ENCODE peak calls at places on chromosomes 13 and 19, in eight cellular contexts. U, M, T, E, B, I, D and A are unnamed samples.

GRCh38 chr19:38417544-38418506 is 8.2 kb downstream of the RASGRP4 start:
- DNase-seq in U (peak), B (peak), I (peak), E (peak), D (peak), T (peak), M (no peak), A (peak)

GRCh38 chr13:85287528-85287927 is 511.7 kb downstream of the SLITRK6 start:
- DNase-seq in E (no peak), B (no peak), T (no peak), D (no peak), I (no peak), M (no peak), U (no peak), A (no peak)

GRCh38 chr13:45721203-45721731 is 19.1 kb downstream of the CBY2 start:
- DNase-seq in B (no peak), T (no peak), I (no peak), M (no peak), U (no peak), E (no peak), D (no peak), A (no peak)

GRCh38 chr19:48560095-48560530 is 8.1 kb downstream of the SULT2B1 start:
- DNase-seq in U (no peak), I (peak), E (no peak), B (no peak), M (no peak), D (no peak), T (no peak), A (no peak)

GRCh38 chr19:50464348-50464747 is 12.0 kb upstream of the EMC10 start:
- DNase-seq in T (no peak), U (no peak), M (no peak), D (no peak), E (no peak), B (peak), I (no peak), A (peak)

GRCh38 chr13:104008571-104009435 is 942.6 kb upstream of the SLC10A2 start:
- DNase-seq in U (no peak), E (no peak), D (no peak), M (no peak), I (no peak), T (no peak), B (no peak), A (no peak)

GRCh38 chr13:50421457-50422130 is 406.4 kb downstream of the KCNRG start:
- DNase-seq in T (no peak), D (no peak), B (no peak), I (no peak), U (no peak), M (no peak), E (no peak), A (no peak)

GRCh38 chr19:46303702-46304397 is 7.0 kb downstream of the HIF3A start:
- DNase-seq in U (peak), E (no peak), M (no peak), D (peak), I (peak), T (peak), B (peak), A (peak)

GRCh38 chr13:60397693-60398437 is 845 bp downstream of the TDRD3 start:
- DNase-seq in B (peak), M (peak), E (peak), T (peak), U (peak), I (peak), D (peak), A (peak)

GRCh38 chr19:32407004-32407992 is 1.7 kb downstream of the DPY19L3 start:
- DNase-seq in B (peak), E (peak), I (no peak), U (no peak), D (peak), M (no peak), T (peak), A (no peak)

GRCh38 chr13:97975851-97976550 is 22.5 kb downstream of the IPO5 start:
- DNase-seq in U (peak), T (peak), E (peak), B (peak), I (peak), D (peak), M (peak), A (peak)

DNA sequence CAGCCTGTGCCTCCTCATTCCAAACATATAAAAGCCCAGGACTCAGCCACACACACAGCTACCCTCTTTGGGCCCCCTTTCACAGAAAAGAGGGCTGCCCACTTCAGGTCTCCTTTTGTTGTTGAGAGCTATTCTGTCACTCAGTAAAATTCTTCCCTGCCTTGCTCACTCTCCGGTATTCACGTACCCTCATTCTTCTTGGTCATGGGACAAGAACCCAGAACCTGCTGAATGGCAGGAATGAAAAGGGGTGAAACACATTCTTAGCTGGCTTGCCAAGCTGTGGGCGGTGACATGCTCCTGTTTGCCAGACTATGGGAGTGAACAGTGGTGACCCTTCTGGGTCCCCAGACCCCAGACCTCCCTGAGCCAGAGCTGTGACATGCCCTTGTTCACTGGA is 338.0 kb upstream of the ATXN8OS start:
- DNase-seq in E (no peak), B (no peak), I (no peak), T (no peak), M (no peak), U (no peak), D (no peak), A (no peak)
- H3K27ac ChIP-seq in E (no peak), B (no peak), I (no peak), T (no peak), M (no peak), U (no peak), D (no peak), A (no peak)

GRCh38 chr19:40279761-40280607 is 5.2 kb downstream of the AKT2 start:
- DNase-seq in I (no peak), D (no peak), B (no peak), E (no peak), T (no peak), U (no peak), M (no peak), A (peak)

GRCh38 chr19:40280608-40281221 is 4.4 kb downstream of the AKT2 start:
- DNase-seq in E (no peak), M (no peak), I (no peak), D (no peak), B (no peak), U (no peak), T (peak), A (peak)

GRCh38 chr19:40278361-40279045 is 6.6 kb downstream of the AKT2 start:
- DNase-seq in T (no peak), M (no peak), I (no peak), E (no peak), U (no peak), B (no peak), D (no peak), A (no peak)

GRCh38 chr19:40277356-40277755 is 7.8 kb downstream of the AKT2 start:
- DNase-seq in T (no peak), E (no peak), I (no peak), U (no peak), D (no peak), B (no peak), M (no peak), A (peak)

GRCh38 chr19:40279120-40279551 is 6.0 kb downstream of the AKT2 start:
- DNase-seq in U (peak), D (peak), B (peak), T (peak), M (no peak), I (no peak), E (peak), A (peak)
- H3K27ac ChIP-seq in U (peak), D (peak), B (peak), T (no peak), M (no peak), I (no peak), E (peak), A (peak)

GRCh38 chr13:113210834-113211233 is 1.4 kb downstream of the CUL4A start:
- DNase-seq in B (no peak), I (no peak), M (no peak), T (no peak), U (no peak), D (no peak), E (no peak), A (no peak)
- H3K27ac ChIP-seq in B (no peak), I (no peak), M (no peak), T (no peak), U (no peak), D (peak), E (no peak), A (no peak)

GRCh38 chr19:34324320-34324719 is 40.7 kb upstream of the GPI start:
- DNase-seq in I (no peak), M (no peak), U (no peak), B (no peak), T (no peak), E (no peak), D (no peak), A (no peak)

GRCh38 chr19:34325181-34325580 is 39.8 kb upstream of the GPI start:
- DNase-seq in D (no peak), B (no peak), U (no peak), E (no peak), T (no peak), M (no peak), I (no peak), A (no peak)

GRCh38 chr19:34327851-34328250 is 37.1 kb upstream of the GPI start:
- DNase-seq in I (no peak), U (no peak), E (no peak), T (no peak), M (no peak), B (peak), D (no peak), A (no peak)

GRCh38 chr19:34323433-34324204 is 41.4 kb upstream of the GPI start:
- DNase-seq in B (no peak), U (no peak), D (no peak), T (no peak), I (no peak), M (no peak), E (no peak), A (peak)

DNA sequence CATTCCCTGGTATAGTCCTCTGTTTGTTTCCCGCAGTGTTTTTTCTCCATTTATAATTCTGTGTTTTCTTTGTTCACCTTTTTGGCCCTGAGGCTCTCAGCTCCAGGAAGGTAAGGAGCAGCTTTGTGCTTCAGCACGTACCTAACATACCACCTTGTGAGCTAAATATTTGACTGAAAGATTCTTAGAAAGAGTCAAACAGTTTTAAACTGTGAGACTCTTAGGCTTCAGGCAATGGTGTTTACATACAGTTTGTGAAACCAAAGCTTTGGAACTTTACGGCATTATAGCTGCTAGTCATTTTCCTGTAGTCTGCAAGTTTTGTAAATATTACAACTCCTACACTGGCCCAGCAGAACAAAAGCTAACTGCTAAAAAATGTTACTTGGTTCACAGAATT is 39.0 kb upstream of the GPI start:
- DNase-seq in I (no peak), T (no peak), E (no peak), D (no peak), M (no peak), U (no peak), B (no peak), A (no peak)
- H3K27ac ChIP-seq in I (no peak), T (no peak), E (no peak), D (no peak), M (no peak), U (peak), B (no peak), A (peak)

GRCh38 chr19:56837004-56837403 is 3.5 kb downstream of the PEG3 start:
- DNase-seq in U (no peak), T (peak), B (peak), M (no peak), E (no peak), I (no peak), D (no peak), A (no peak)

GRCh38 chr19:56837492-56837891 is 3.0 kb downstream of the PEG3 start:
- DNase-seq in D (peak), T (peak), E (peak), U (peak), M (no peak), B (peak), I (no peak), A (no peak)

GRCh38 chr19:56838930-56839664 is 1.4 kb downstream of the PEG3 start:
- DNase-seq in B (peak), U (peak), I (peak), M (no peak), D (peak), E (peak), T (peak), A (no peak)

GRCh38 chr19:56838680-56838929 is 1.9 kb downstream of the PEG3 start:
- DNase-seq in B (no peak), M (no peak), E (no peak), D (no peak), U (no peak), T (no peak), I (no peak), A (no peak)

GRCh38 chr19:56837892-56838679 is 2.4 kb downstream of the PEG3 start:
- DNase-seq in D (peak), E (peak), I (no peak), M (no peak), T (peak), B (peak), U (peak), A (no peak)
- H3K27ac ChIP-seq in D (peak), E (peak), I (no peak), M (no peak), T (peak), B (peak), U (peak), A (no peak)

DNA sequence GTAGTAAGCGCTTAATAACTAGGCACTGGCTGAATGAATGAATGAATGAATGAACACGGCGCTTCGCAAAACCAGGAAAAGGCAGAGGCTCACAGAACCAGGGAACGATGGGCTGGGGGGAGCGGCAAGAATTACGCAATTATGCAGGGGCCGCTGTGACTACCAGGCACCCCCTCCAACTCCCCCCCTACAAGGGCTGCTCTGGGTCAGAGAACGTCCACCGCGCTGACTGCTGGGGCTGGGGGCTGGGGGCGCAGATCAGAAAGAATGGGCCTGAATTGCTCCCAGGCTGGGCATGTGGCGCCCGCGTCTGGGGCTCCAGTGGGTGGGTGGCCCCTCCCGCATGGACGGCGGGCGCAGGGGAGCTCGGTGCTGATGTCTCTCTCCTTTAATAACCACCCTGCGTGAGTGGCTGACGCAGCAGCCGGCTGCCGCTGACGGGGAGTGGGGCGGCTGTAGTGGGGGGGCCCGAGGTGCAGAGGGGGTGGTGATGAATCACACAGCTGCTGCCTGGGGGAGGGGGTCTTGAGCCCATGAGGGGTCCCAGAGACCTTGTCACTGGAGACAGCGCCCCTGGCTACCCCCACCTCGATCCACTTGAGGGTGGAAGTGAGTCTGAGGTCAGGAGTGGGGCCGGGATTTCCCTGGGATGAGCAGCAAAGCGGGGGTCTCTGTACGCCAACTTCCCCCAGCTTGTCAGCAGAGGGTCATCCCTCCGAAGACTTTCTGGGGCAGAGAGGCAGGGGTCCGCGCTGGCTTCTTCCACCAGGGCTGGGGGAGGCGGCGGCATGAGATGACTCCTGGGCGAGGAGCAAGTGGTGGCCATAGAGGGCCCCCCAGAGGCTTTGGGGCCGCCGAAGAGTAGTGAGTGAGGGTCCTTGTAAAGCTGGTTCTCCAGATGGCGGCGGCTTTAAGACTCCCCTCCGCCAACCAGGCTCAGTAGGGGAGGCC is 1.4 kb upstream of the CIRBP start:
- DNase-seq in E (peak), D (peak), T (no peak), M (no peak), U (no peak), I (no peak), B (peak), A (no peak)
- H3K27ac ChIP-seq in E (peak), D (peak), T (no peak), M (no peak), U (peak), I (peak), B (no peak), A (no peak)